ENCODE peak calls at places on chromosomes 2 and 18, in five cellular contexts. One of them, this sample, is unnamed.

GRCh38 chr2:100845141-100845991 is 25.4 kb downstream of the NPAS2 start:
- DNase-seq in GM23338: no peak
- DNase-seq in activated CD8-positive, alpha-beta memory T cell treated with anti-CD3 and anti-CD28 coated beads for 48 hours: no peak
- DNase-seq in AG20443: no peak
- DNase-seq in esophagus squamous epithelium: no peak
- DNase-seq in this sample: no peak

GRCh38 chr2:85666435-85666924 is 1.5 kb downstream of the SFTPB start:
- DNase-seq in GM23338: no peak
- DNase-seq in activated CD8-positive, alpha-beta memory T cell treated with anti-CD3 and anti-CD28 coated beads for 48 hours: no peak
- DNase-seq in AG20443: no peak
- DNase-seq in esophagus squamous epithelium: no peak
- DNase-seq in this sample: peak; percentile 42

GRCh38 chr18:42417189-42417588 is 462.2 kb downstream of the PIK3C3 start:
- DNase-seq in GM23338: no peak
- DNase-seq in activated CD8-positive, alpha-beta memory T cell treated with anti-CD3 and anti-CD28 coated beads for 48 hours: no peak
- DNase-seq in AG20443: no peak
- DNase-seq in esophagus squamous epithelium: no peak
- DNase-seq in this sample: no peak

GRCh38 chr2:196415384-196415783 is 224.1 kb upstream of the CCDC150 start:
- DNase-seq in GM23338: no peak
- DNase-seq in activated CD8-positive, alpha-beta memory T cell treated with anti-CD3 and anti-CD28 coated beads for 48 hours: no peak
- DNase-seq in AG20443: no peak
- DNase-seq in esophagus squamous epithelium: no peak
- DNase-seq in this sample: no peak

GRCh38 chr18:6781846-6782245 is 52.3 kb downstream of the ARHGAP28 start:
- DNase-seq in GM23338: no peak
- DNase-seq in activated CD8-positive, alpha-beta memory T cell treated with anti-CD3 and anti-CD28 coated beads for 48 hours: no peak
- DNase-seq in AG20443: peak; percentile 65
- DNase-seq in esophagus squamous epithelium: no peak
- DNase-seq in this sample: no peak

GRCh38 chr2:239464166-239465016 is 63.6 kb upstream of the HDAC4 start:
- DNase-seq in GM23338: no peak
- DNase-seq in activated CD8-positive, alpha-beta memory T cell treated with anti-CD3 and anti-CD28 coated beads for 48 hours: no peak
- DNase-seq in AG20443: no peak
- DNase-seq in esophagus squamous epithelium: no peak
- DNase-seq in this sample: no peak

GRCh38 chr2:10448208-10448645 is at the start of gene ODC1:
- DNase-seq in GM23338: peak; percentile 79
- DNase-seq in activated CD8-positive, alpha-beta memory T cell treated with anti-CD3 and anti-CD28 coated beads for 48 hours: peak; percentile 94
- DNase-seq in AG20443: peak; percentile 99
- DNase-seq in esophagus squamous epithelium: peak; percentile 89
- DNase-seq in this sample: peak; percentile 99

GRCh38 chr2:127256866-127257265 is 36.8 kb upstream of the CYP27C1 start:
- DNase-seq in GM23338: no peak
- DNase-seq in activated CD8-positive, alpha-beta memory T cell treated with anti-CD3 and anti-CD28 coated beads for 48 hours: no peak
- DNase-seq in AG20443: no peak
- DNase-seq in esophagus squamous epithelium: no peak
- DNase-seq in this sample: no peak

GRCh38 chr18:23071285-23071684 is 64.0 kb upstream of the CABLES1 start:
- DNase-seq in GM23338: no peak
- DNase-seq in activated CD8-positive, alpha-beta memory T cell treated with anti-CD3 and anti-CD28 coated beads for 48 hours: peak; percentile 43
- DNase-seq in AG20443: no peak
- DNase-seq in esophagus squamous epithelium: peak; percentile 33
- DNase-seq in this sample: no peak

GRCh38 chr18:13422541-13423147 is 204.1 kb downstream of the LDLRAD4 start:
- DNase-seq in GM23338: no peak
- DNase-seq in activated CD8-positive, alpha-beta memory T cell treated with anti-CD3 and anti-CD28 coated beads for 48 hours: no peak
- DNase-seq in AG20443: no peak
- DNase-seq in esophagus squamous epithelium: no peak
- DNase-seq in this sample: no peak

GRCh38 chr18:2655153-2655953 is at the start of gene SMCHD1:
- DNase-seq in GM23338: peak; percentile 81
- DNase-seq in activated CD8-positive, alpha-beta memory T cell treated with anti-CD3 and anti-CD28 coated beads for 48 hours: peak; percentile 80
- DNase-seq in AG20443: peak; percentile 94
- DNase-seq in esophagus squamous epithelium: peak; percentile 54
- DNase-seq in this sample: peak; percentile 94

GRCh38 chr2:217412299-217412698 is 552.4 kb upstream of the TNP1 start:
- DNase-seq in GM23338: no peak
- DNase-seq in activated CD8-positive, alpha-beta memory T cell treated with anti-CD3 and anti-CD28 coated beads for 48 hours: no peak
- DNase-seq in AG20443: no peak
- DNase-seq in esophagus squamous epithelium: no peak
- DNase-seq in this sample: no peak

GRCh38 chr2:11494310-11494709 is 28.3 kb upstream of the E2F6 start:
- DNase-seq in GM23338: no peak
- DNase-seq in activated CD8-positive, alpha-beta memory T cell treated with anti-CD3 and anti-CD28 coated beads for 48 hours: no peak
- DNase-seq in AG20443: no peak
- DNase-seq in esophagus squamous epithelium: no peak
- DNase-seq in this sample: no peak

GRCh38 chr2:132439703-132440398 is 23.2 kb downstream of the GPR39 start:
- DNase-seq in GM23338: no peak
- DNase-seq in activated CD8-positive, alpha-beta memory T cell treated with anti-CD3 and anti-CD28 coated beads for 48 hours: no peak
- DNase-seq in AG20443: peak; percentile 17
- DNase-seq in esophagus squamous epithelium: no peak
- DNase-seq in this sample: no peak

GRCh38 chr2:220033546-220033945 is 406.1 kb downstream of the SLC4A3 start:
- DNase-seq in GM23338: no peak
- DNase-seq in activated CD8-positive, alpha-beta memory T cell treated with anti-CD3 and anti-CD28 coated beads for 48 hours: no peak
- DNase-seq in AG20443: no peak
- DNase-seq in esophagus squamous epithelium: no peak
- DNase-seq in this sample: no peak

GRCh38 chr2:235500761-235501662 is 7.2 kb downstream of the AGAP1 start:
- DNase-seq in GM23338: no peak
- DNase-seq in activated CD8-positive, alpha-beta memory T cell treated with anti-CD3 and anti-CD28 coated beads for 48 hours: no peak
- DNase-seq in AG20443: peak; percentile 65
- DNase-seq in esophagus squamous epithelium: no peak
- DNase-seq in this sample: no peak

GRCh38 chr2:24054366-24055010 is 4.9 kb downstream of the FKBP1B start:
- DNase-seq in GM23338: no peak
- DNase-seq in activated CD8-positive, alpha-beta memory T cell treated with anti-CD3 and anti-CD28 coated beads for 48 hours: no peak
- DNase-seq in AG20443: no peak
- DNase-seq in esophagus squamous epithelium: no peak
- DNase-seq in this sample: no peak

GRCh38 chr2:167069855-167070254 is 181.6 kb downstream of the XIRP2 start:
- DNase-seq in GM23338: no peak
- DNase-seq in activated CD8-positive, alpha-beta memory T cell treated with anti-CD3 and anti-CD28 coated beads for 48 hours: no peak
- DNase-seq in AG20443: no peak
- DNase-seq in esophagus squamous epithelium: no peak
- DNase-seq in this sample: no peak

GRCh38 chr18:59546164-59546563 is 151.1 kb downstream of the CCBE1 start:
- DNase-seq in GM23338: no peak
- DNase-seq in activated CD8-positive, alpha-beta memory T cell treated with anti-CD3 and anti-CD28 coated beads for 48 hours: no peak
- DNase-seq in AG20443: no peak
- DNase-seq in esophagus squamous epithelium: no peak
- DNase-seq in this sample: no peak

GRCh38 chr2:201886504-201886903 is 80.2 kb downstream of the CDK15 start:
- DNase-seq in GM23338: no peak
- DNase-seq in activated CD8-positive, alpha-beta memory T cell treated with anti-CD3 and anti-CD28 coated beads for 48 hours: no peak
- DNase-seq in AG20443: no peak
- DNase-seq in esophagus squamous epithelium: no peak
- DNase-seq in this sample: no peak

GRCh38 chr18:58611471-58612131 is 17.3 kb downstream of the ALPK2 start:
- DNase-seq in GM23338: peak; percentile 88
- DNase-seq in activated CD8-positive, alpha-beta memory T cell treated with anti-CD3 and anti-CD28 coated beads for 48 hours: no peak
- DNase-seq in AG20443: peak; percentile 32
- DNase-seq in esophagus squamous epithelium: no peak
- DNase-seq in this sample: peak; percentile 58

GRCh38 chr2:216492951-216493685 is 5.5 kb upstream of the RPL37A start:
- DNase-seq in GM23338: no peak
- DNase-seq in activated CD8-positive, alpha-beta memory T cell treated with anti-CD3 and anti-CD28 coated beads for 48 hours: no peak
- DNase-seq in AG20443: peak; percentile 73
- DNase-seq in esophagus squamous epithelium: no peak
- DNase-seq in this sample: no peak

GRCh38 chr2:78646533-78646932 is 379.0 kb upstream of the REG3G start:
- DNase-seq in GM23338: no peak
- DNase-seq in activated CD8-positive, alpha-beta memory T cell treated with anti-CD3 and anti-CD28 coated beads for 48 hours: no peak
- DNase-seq in AG20443: no peak
- DNase-seq in esophagus squamous epithelium: no peak
- DNase-seq in this sample: no peak

GRCh38 chr18:54127759-54128378 is 96.6 kb downstream of the MBD2 start:
- DNase-seq in GM23338: peak; percentile 93
- DNase-seq in activated CD8-positive, alpha-beta memory T cell treated with anti-CD3 and anti-CD28 coated beads for 48 hours: no peak
- DNase-seq in AG20443: peak; percentile 70
- DNase-seq in esophagus squamous epithelium: no peak
- DNase-seq in this sample: peak; percentile 46

GRCh38 chr2:20595439-20596192 is 55.3 kb downstream of the HS1BP3 start:
- DNase-seq in GM23338: no peak
- DNase-seq in activated CD8-positive, alpha-beta memory T cell treated with anti-CD3 and anti-CD28 coated beads for 48 hours: no peak
- DNase-seq in AG20443: no peak
- DNase-seq in esophagus squamous epithelium: no peak
- DNase-seq in this sample: peak; percentile 71

GRCh38 chr2:172951554-172951953 is 124.1 kb upstream of the MAP3K20 start:
- DNase-seq in GM23338: no peak
- DNase-seq in activated CD8-positive, alpha-beta memory T cell treated with anti-CD3 and anti-CD28 coated beads for 48 hours: no peak
- DNase-seq in AG20443: no peak
- DNase-seq in esophagus squamous epithelium: no peak
- DNase-seq in this sample: no peak

GRCh38 chr2:147863835-147864234 is 19.0 kb downstream of the ACVR2A start:
- DNase-seq in GM23338: no peak
- DNase-seq in activated CD8-positive, alpha-beta memory T cell treated with anti-CD3 and anti-CD28 coated beads for 48 hours: no peak
- DNase-seq in AG20443: no peak
- DNase-seq in esophagus squamous epithelium: no peak
- DNase-seq in this sample: no peak

GRCh38 chr2:181058378-181059269 is 78.2 kb downstream of the UBE2E3 start:
- DNase-seq in GM23338: peak; percentile 75
- DNase-seq in activated CD8-positive, alpha-beta memory T cell treated with anti-CD3 and anti-CD28 coated beads for 48 hours: no peak
- DNase-seq in AG20443: peak; percentile 11
- DNase-seq in esophagus squamous epithelium: no peak
- DNase-seq in this sample: no peak